ENCODE peak calls at places on chromosome 9, in ten cellular contexts. N is H9; T is renal cortical epithelial cell; U is NCI-H2081; A is RPMI8226; E is transverse colon; D is activated naive CD4-positive, alpha-beta T cell treated with anti-CD3 and anti-CD28 coated beads, Interleukin-2, amount 50 U/mL, for 16 hours; G is LNCaP clone FGC; X is naive thymus-derived CD4-positive, alpha-beta T cell; Q is ELF-1. H is an unnamed sample.

GRCh38 chr9:88614359-88614758 is 79.4 kb downstream of the NXNL2 start:
- DNase-seq in N (no peak), D (no peak), X (no peak), T (no peak), U (no peak), Q (no peak), E (no peak), G (no peak), A (no peak), H (no peak)

GRCh38 chr9:114611516-114612271 is 603 bp downstream of the TMEM268 start:
- DNase-seq in E (peak), D (peak), U (peak), Q (peak), X (no peak), A (peak), N (peak), T (no peak), G (no peak), H (peak)

GRCh38 chr9:37421914-37422288 is 595 bp upstream of the GRHPR start:
- DNase-seq in Q (no peak), X (no peak), U (no peak), E (no peak), A (no peak), G (no peak), T (no peak), N (peak), D (no peak), H (no peak)

GRCh38 chr9:118614011-118614410 is 755.2 kb downstream of the BRINP1 start:
- DNase-seq in A (no peak), E (no peak), U (no peak), D (no peak), Q (no peak), N (no peak), X (no peak), G (no peak), T (no peak), H (no peak)

GRCh38 chr9:114908104-114908621 is 22.2 kb downstream of the TNFSF8 start:
- DNase-seq in D (no peak), U (peak), A (peak), X (no peak), G (peak), Q (peak), E (no peak), N (peak), T (peak), H (no peak)

GRCh38 chr9:124928116-124928515 is 12.8 kb downstream of the GOLGA1 start:
- DNase-seq in X (no peak), Q (no peak), A (no peak), N (no peak), G (no peak), E (no peak), T (no peak), D (no peak), U (no peak), H (no peak)

GRCh38 chr9:93085676-93086075 is 10.3 kb upstream of the CARD19 start:
- DNase-seq in D (no peak), U (no peak), Q (no peak), T (no peak), X (no peak), A (no peak), N (no peak), E (no peak), G (no peak), H (no peak)

GRCh38 chr9:76687861-76688374 is 76.3 kb upstream of the PCA3 start:
- DNase-seq in D (no peak), U (no peak), X (no peak), A (no peak), G (no peak), E (no peak), Q (no peak), N (no peak), T (peak), H (no peak)

GRCh38 chr9:82764270-82764669 is 298.7 kb downstream of the RASEF start:
- DNase-seq in N (no peak), X (no peak), T (no peak), A (no peak), D (no peak), U (no peak), E (no peak), G (no peak), Q (no peak), H (no peak)

GRCh38 chr9:35407846-35408245 is 82.1 kb upstream of the RUSC2 start:
- DNase-seq in G (no peak), Q (no peak), E (no peak), N (no peak), U (no peak), A (no peak), X (no peak), D (no peak), T (no peak), H (no peak)

GRCh38 chr9:71285191-71285656 is 163.8 kb upstream of the TRPM3 start:
- DNase-seq in E (peak), Q (peak), T (peak), U (peak), D (no peak), A (peak), G (peak), N (peak), X (no peak), H (peak)

GRCh38 chr9:33290994-33291397 is 680 bp downstream of the NFX1 start:
- DNase-seq in E (no peak), T (peak), D (no peak), N (no peak), A (no peak), U (peak), Q (no peak), X (no peak), G (no peak), H (no peak)

GRCh38 chr9:27818348-27818747 is 245.1 kb upstream of the C9orf72 start:
- DNase-seq in Q (no peak), N (no peak), D (no peak), G (no peak), U (no peak), E (no peak), A (no peak), T (no peak), X (no peak), H (no peak)

GRCh38 chr9:100267211-100267610 is 85.5 kb downstream of the TEX10 start:
- DNase-seq in E (no peak), G (peak), A (no peak), Q (no peak), D (no peak), X (no peak), U (no peak), T (no peak), N (no peak), H (no peak)